ENCODE peak calls at places on chromosome 13, in six cellular contexts. Y is neuronal stem cell, N is IMR-90, T is mesendoderm, L is H9, S is mesenchymal stem cell. D is an unnamed sample.

GRCh38 chr13:73981595-73981994 is 152.6 kb downstream of the KLF12 start:
- DNase-seq in S (peak), T (peak), Y (no peak), L (no peak), N (peak), D (no peak)

GRCh38 chr13:78431328-78431727 is 172.0 kb downstream of the POU4F1 start:
- DNase-seq in L (no peak), Y (no peak), N (no peak), T (no peak), S (no peak), D (no peak)

GRCh38 chr13:40402931-40403412 is 263.5 kb downstream of the FOXO1 start:
- DNase-seq in N (peak), T (peak), Y (no peak), S (peak), L (no peak), D (no peak)

GRCh38 chr13:40756042-40756441 is 14.9 kb downstream of the MRPS31 start:
- DNase-seq in L (no peak), Y (no peak), S (no peak), T (no peak), N (no peak), D (no peak)

GRCh38 chr13:36129539-36129938 is 1.6 kb downstream of the DCLK1 start:
- DNase-seq in N (no peak), L (no peak), S (no peak), T (no peak), Y (no peak), D (no peak)

GRCh38 chr13:77696006-77696862 is 1.3 kb upstream of the SLAIN1 start:
- DNase-seq in L (no peak), N (no peak), T (peak), S (no peak), Y (peak), D (no peak)

GRCh38 chr13:68124437-68125086 is 894.4 kb upstream of the PCDH9 start:
- DNase-seq in T (no peak), S (no peak), Y (no peak), L (no peak), N (no peak), D (no peak)

GRCh38 chr13:76440568-76440967 is 445.6 kb downstream of the KCTD12 start:
- DNase-seq in L (no peak), N (no peak), T (no peak), Y (no peak), S (no peak), D (no peak)

GRCh38 chr13:49584771-49585182 is 581 bp downstream of the RCBTB1 start:
- DNase-seq in Y (peak), N (peak), L (no peak), T (peak), S (peak), D (no peak)

GRCh38 chr13:52862358-52863206 is 14.1 kb upstream of the PCDH8 start:
- DNase-seq in L (peak), T (peak), N (no peak), Y (no peak), S (no peak), D (no peak)

GRCh38 chr13:50127017-50127725 is 111.9 kb downstream of the KCNRG start:
- DNase-seq in L (peak), T (peak), S (peak), Y (peak), N (peak), D (peak)

GRCh38 chr13:110653271-110653670 is 37.9 kb downstream of the NAXD start:
- DNase-seq in T (no peak), N (no peak), Y (no peak), L (no peak), S (no peak), D (peak)

GRCh38 chr13:78238911-78239310 is 320.3 kb upstream of the EDNRB start:
- DNase-seq in N (no peak), Y (no peak), T (no peak), L (no peak), S (no peak), D (no peak)

GRCh38 chr13:46606915-46607413 is 54.0 kb downstream of the LRCH1 start:
- DNase-seq in Y (no peak), S (no peak), L (no peak), N (no peak), T (peak), D (no peak)

GRCh38 chr13:48859168-48860105 is 116.3 kb upstream of the FNDC3A start:
- DNase-seq in N (no peak), S (no peak), L (peak), Y (no peak), T (peak), D (no peak)

GRCh38 chr13:99617474-99618255 is 116.4 kb downstream of the TM9SF2 start:
- DNase-seq in T (peak), L (peak), S (peak), Y (peak), N (peak), D (peak)

GRCh38 chr13:25406377-25406776 is 34.6 kb downstream of the ATP8A2 start:
- DNase-seq in Y (no peak), L (peak), T (peak), N (no peak), S (no peak), D (no peak)

DNA sequence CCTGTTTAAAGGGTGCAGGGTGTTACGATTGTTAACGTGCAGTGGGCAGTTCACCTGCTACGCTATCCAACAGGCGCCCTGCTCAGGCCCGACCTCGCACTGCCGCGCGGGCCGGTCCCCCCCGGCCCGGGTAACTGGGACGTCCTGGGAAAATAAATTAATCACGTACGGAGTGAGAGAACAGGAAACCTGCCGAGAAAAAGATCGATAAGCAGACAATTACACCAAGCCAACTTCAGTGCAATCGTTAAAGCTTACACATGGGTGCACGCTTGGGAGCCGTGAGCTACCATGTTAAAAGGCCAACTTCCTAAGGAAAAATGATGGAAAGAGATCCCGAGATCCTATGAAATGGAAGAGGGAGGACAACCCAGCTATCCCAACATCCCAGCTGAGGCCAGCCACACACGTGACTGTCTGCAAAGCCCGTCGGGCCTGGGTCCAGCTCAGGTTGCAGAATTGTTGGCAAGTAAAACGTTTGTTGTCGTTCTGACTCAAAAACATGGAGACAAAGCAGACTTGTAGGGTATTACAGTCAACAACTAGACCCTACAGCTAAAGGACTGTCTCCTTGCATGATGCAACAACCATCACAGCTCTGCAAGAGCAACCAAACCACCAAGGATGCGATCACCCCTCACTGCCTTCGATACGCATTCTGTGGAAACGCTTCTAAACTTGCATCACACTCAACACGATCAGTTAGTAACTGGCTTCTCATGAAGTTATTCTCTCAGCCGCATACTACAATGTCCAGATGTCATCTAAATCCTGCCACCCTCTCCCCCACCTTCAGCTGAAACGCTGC is 741 bp upstream of the TUBGCP3 start:
- DNase-seq in T (peak), N (no peak), Y (no peak), S (no peak), L (no peak), D (no peak)
- H4K8ac ChIP-seq in T (no peak), N (peak), Y (peak), S (peak), L (no peak), D (peak)

DNA sequence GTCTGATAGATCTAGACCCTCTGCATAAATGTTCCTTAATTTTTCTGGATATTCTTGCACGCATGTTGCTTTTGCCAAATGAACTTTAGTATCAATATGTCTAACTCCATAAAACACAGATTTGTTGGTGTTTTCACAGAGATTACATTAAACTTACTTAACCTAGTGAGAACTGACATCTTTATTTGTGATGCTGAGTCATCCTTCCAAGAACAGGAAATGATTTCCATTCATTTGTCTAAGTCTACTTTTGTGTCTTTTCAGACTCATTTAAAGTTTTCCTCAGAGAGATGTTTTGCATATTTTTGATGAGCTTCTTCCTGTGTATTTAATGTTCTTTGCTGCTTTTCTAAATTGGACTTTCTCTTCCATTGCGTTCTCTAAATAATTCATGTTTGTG is 184.0 kb downstream of the SLC7A1 start:
- DNase-seq in S (peak), Y (no peak), L (no peak), T (no peak), N (no peak), D (no peak)
- H2BK15ac ChIP-seq in S (no peak), Y (no peak), L (no peak), T (no peak), N (no peak), D (no peak)

GRCh38 chr13:102812616-102813287 is 13.8 kb downstream of the BIVM start:
- DNase-seq in T (peak), N (peak), L (no peak), Y (no peak), S (peak), D (no peak)
- H4K8ac ChIP-seq in T (no peak), N (no peak), L (no peak), Y (no peak), S (peak), D (no peak)

DNA sequence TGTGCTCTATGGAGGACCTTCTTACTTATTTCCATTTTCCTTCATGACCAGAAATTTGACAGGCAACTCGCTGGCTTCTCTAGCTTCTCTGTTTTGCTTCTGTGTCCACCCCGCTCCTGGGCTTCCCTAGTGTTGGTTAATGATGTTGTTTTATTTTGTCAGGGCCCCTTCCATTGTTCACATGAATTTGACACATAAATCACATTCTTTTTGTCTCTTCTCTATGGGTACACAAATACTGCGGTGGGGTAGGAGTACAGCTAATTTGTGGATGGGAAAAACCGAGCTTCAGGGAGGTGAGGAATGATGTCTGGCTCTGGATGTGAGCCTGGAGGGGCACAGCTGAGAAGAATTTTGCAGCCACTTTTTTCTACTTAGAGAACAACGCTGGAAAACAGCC is 199.8 kb downstream of the DNAJC15 start:
- DNase-seq in Y (no peak), S (no peak), T (no peak), N (no peak), L (no peak), D (no peak)
- H2BK15ac ChIP-seq in Y (no peak), S (no peak), T (no peak), N (no peak), L (no peak), D (no peak)